ENCODE peak calls at places on chromosome 21, in eight cellular contexts. E is central memory CD4-positive, alpha-beta T cell; R is hypothalamus; F is heart left ventricle; B is stimulated activated CD8-positive, alpha-beta memory T cell treated with anti-CD3 and anti-CD28 coated beads, Interleukin-4, amount 100 ng/mL, for 24 hours; A is nephron progenitor cell; G is ELR; M is SK-N-SH. V is an unnamed sample.

GRCh38 chr21:44965251-44966022 is 25.6 kb downstream of the SLX9 start:
- DNase-seq in E (peak), R (no peak), F (no peak), B (no peak), A (no peak), G (peak), M (no peak), V (peak)

GRCh38 chr21:44817914-44818635 is at the start of gene SUMO3:
- DNase-seq in E (peak), R (peak), F (peak), B (peak), A (peak), G (peak), M (peak), V (peak)

GRCh38 chr21:43609501-43610340 is 49.6 kb downstream of the HSF2BP start:
- DNase-seq in E (no peak), R (no peak), F (no peak), B (no peak), A (no peak), G (peak), M (peak), V (peak)

GRCh38 chr21:16159213-16159970 is 429.6 kb downstream of the USP25 start:
- DNase-seq in E (no peak), R (no peak), F (no peak), B (no peak), A (no peak), G (no peak), M (no peak), V (no peak)

GRCh38 chr21:36395353-36396111 is 10.3 kb downstream of the CHAF1B start:
- DNase-seq in E (no peak), R (no peak), F (no peak), B (no peak), A (no peak), G (no peak), M (no peak), V (no peak)

GRCh38 chr21:17051054-17051453 is 461.8 kb upstream of the CXADR start:
- DNase-seq in E (no peak), R (no peak), F (no peak), B (no peak), A (no peak), G (no peak), M (peak), V (no peak)

GRCh38 chr21:43195131-43196021 is 26.6 kb downstream of the CRYAA start:
- DNase-seq in E (no peak), R (no peak), F (peak), B (no peak), A (peak), G (no peak), M (peak), V (peak)

GRCh38 chr21:42547001-42547905 is 33.6 kb downstream of the SLC37A1 start:
- DNase-seq in E (no peak), R (no peak), F (no peak), B (no peak), A (no peak), G (no peak), M (no peak), V (peak)

GRCh38 chr21:38729745-38730401 is 75.9 kb upstream of the ETS2 start:
- DNase-seq in E (no peak), R (no peak), F (no peak), B (no peak), A (no peak), G (peak), M (no peak), V (no peak)

GRCh38 chr21:42971897-42972275 is 2.5 kb upstream of the PKNOX1 start:
- DNase-seq in E (no peak), R (no peak), F (no peak), B (no peak), A (no peak), G (no peak), M (no peak), V (no peak)